ENCODE peak calls at places on chromosomes 2 and 18, in ten cellular contexts. V is H9, C is A549, N is IMR-90, I is H1, E is GM23248, S is PC-9, P is neuronal stem cell, T is SK-N-SH, W is OCI-LY7. R is an unnamed sample.

GRCh38 chr2:9770308-9771100 is 72.8 kb upstream of the TAF1B start:
- DNase-seq in V (peak; percentile 88), W (peak; percentile 51), N (peak; percentile 71), E (peak; percentile 89), P (peak; percentile 63), C (peak; percentile 91), I (peak; percentile 81), S (peak; percentile 52), T (peak; percentile 79), R (peak; percentile 78)

GRCh38 chr2:177812713-177813396 is 259.7 kb downstream of the PDE11A start:
- DNase-seq in W (no peak), N (no peak), E (no peak), P (no peak), S (no peak), T (no peak), I (no peak), V (no peak), C (no peak), R (no peak)

GRCh38 chr2:152062130-152063091 is 36.4 kb downstream of the CACNB4 start:
- DNase-seq in N (peak; percentile 73), I (no peak), T (no peak), P (no peak), W (no peak), E (peak; percentile 92), V (no peak), S (no peak), C (peak; percentile 28), R (peak; percentile 14)

GRCh38 chr2:219496781-219497494 is 1.8 kb upstream of the GMPPA start:
- DNase-seq in P (no peak), S (no peak), T (no peak), N (no peak), W (no peak), V (no peak), I (no peak), C (no peak), E (no peak), R (peak; percentile 44)

GRCh38 chr2:10265328-10266132 is 37.2 kb upstream of the HPCAL1 start:
- DNase-seq in N (no peak), C (no peak), T (no peak), I (no peak), S (no peak), E (peak; percentile 39), P (no peak), W (no peak), V (no peak), R (no peak)

GRCh38 chr2:222033541-222033940 is 265.3 kb downstream of the PAX3 start:
- DNase-seq in I (no peak), P (no peak), N (no peak), C (no peak), E (peak; percentile 20), V (no peak), S (no peak), T (no peak), W (no peak), R (peak; percentile 63)

GRCh38 chr2:157592983-157593382 is 35.7 kb downstream of the ACVR1C start:
- DNase-seq in I (no peak), P (no peak), V (no peak), S (no peak), W (peak; percentile 35), C (no peak), N (peak; percentile 8), E (peak; percentile 43), T (peak; percentile 23), R (peak; percentile 17)

GRCh38 chr2:63192889-63193778 is 142.5 kb downstream of the OTX1 start:
- DNase-seq in C (no peak), E (no peak), W (no peak), V (no peak), N (no peak), S (no peak), T (no peak), P (no peak), I (no peak), R (peak; percentile 9)

GRCh38 chr18:70636991-70637390 is 348.1 kb downstream of the SOCS6 start:
- DNase-seq in E (peak; percentile 26), N (no peak), S (no peak), W (no peak), C (no peak), V (no peak), T (no peak), P (no peak), I (no peak), R (peak; percentile 12)

GRCh38 chr2:60514886-60515407 is 38.5 kb downstream of the BCL11A start:
- DNase-seq in V (peak; percentile 27), N (no peak), W (no peak), T (no peak), I (peak; percentile 47), C (no peak), S (no peak), P (no peak), E (no peak), R (no peak)
- H3K4me2 ChIP-seq in V (no peak overlapping the region), N (no peak overlapping the region), W (no peak overlapping the region), T (peak overlapping the region; percentile 66), I (no peak overlapping the region), C (no peak overlapping the region), S (no peak overlapping the region), P (no peak overlapping the region), E (peak overlapping the region; percentile 83), R (no peak overlapping the region)

GRCh38 chr2:233081731-233082221 is 21.6 kb downstream of the INPP5D start:
- DNase-seq in V (no peak), N (no peak), P (no peak), T (no peak), S (no peak), E (no peak), C (no peak), I (no peak), W (no peak), R (no peak)

GRCh38 chr2:233083782-233084181 is 23.6 kb downstream of the INPP5D start:
- DNase-seq in S (no peak), P (no peak), W (no peak), E (no peak), I (no peak), C (no peak), V (no peak), N (no peak), T (no peak), R (no peak)

GRCh38 chr2:233081232-233081730 is 21.1 kb downstream of the INPP5D start:
- DNase-seq in C (no peak), N (no peak), S (no peak), W (no peak), E (no peak), V (no peak), I (no peak), P (no peak), T (no peak), R (no peak)

GRCh38 chr2:233082934-233083755 is 23.0 kb downstream of the INPP5D start:
- DNase-seq in W (peak; percentile 48), T (no peak), P (no peak), S (no peak), N (no peak), V (no peak), I (no peak), E (no peak), C (no peak), R (no peak)

DNA sequence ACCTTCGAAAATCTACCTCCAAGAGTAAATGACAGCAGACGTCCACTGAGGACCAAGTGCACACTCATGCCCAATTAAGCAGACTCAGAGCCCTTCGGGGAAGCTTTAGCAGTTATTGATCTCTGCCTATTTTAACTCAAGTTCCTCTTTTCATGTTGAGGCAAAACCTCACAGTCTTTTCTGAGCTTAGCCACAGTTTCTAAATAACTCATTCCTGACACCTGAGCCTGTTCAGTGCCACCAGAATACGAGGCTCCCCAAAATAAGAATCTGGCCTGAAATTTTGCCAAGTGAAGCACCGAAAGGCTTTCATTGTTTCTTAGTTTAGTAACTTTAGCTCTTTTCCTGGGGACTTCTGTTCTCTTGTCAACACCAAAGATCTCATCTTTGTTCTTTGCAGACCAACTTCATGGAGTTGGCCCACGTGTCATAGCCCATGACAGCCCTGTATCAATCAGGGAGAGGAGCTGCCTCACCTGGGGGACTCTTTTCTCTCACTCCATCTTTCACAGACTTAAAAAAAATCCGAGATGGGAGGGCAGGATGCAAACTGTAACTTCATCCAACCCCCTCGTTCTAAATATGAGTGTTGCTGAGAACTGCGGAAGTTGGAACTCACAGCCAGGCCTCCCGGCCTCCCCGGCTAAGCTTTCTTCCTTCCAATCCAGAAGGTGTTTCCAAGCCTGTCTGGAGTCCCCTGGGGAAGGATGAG is 22.2 kb downstream of the INPP5D start:
- DNase-seq in I (no peak), C (no peak), W (peak; percentile 68), T (no peak), E (no peak), P (no peak), S (no peak), V (no peak), N (no peak), R (no peak)
- H3K4me2 ChIP-seq in I (no peak overlapping the region), C (no peak overlapping the region), W (peak overlapping the region; percentile 80), T (no peak overlapping the region), E (no peak overlapping the region), P (no peak overlapping the region), S (no peak overlapping the region), V (no peak overlapping the region), N (no peak overlapping the region), R (no peak overlapping the region)

GRCh38 chr2:2705871-2706270 is 374.8 kb upstream of the MYT1L start:
- DNase-seq in W (no peak), V (no peak), T (no peak), E (no peak), N (no peak), C (no peak), I (no peak), P (no peak), S (no peak), R (no peak)
- H3K4me2 ChIP-seq in W (no peak overlapping the region), V (no peak overlapping the region), T (no peak overlapping the region), E (no peak overlapping the region), N (no peak overlapping the region), C (no peak overlapping the region), I (no peak overlapping the region), P (no peak overlapping the region), S (no peak overlapping the region), R (no peak overlapping the region)

DNA sequence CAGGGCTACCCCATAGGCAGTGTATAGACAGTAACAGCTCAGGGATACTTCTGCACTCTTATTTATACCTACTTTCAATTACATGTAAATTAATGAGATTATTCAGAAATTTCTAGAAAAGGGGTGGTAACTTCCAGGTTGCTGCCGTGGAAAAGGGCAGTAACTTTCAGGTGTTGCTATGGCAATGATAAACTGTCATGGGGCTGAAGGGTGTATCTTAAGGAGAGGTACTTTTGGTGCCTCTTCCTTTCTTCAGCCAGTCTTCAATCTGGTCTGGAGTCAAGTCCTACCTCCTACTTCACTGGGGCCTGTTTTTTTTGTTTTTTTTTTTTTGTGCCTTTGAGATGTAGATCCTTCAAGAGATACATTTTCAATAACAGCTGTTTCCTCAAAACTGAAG is 35.2 kb upstream of the DNAJC10 start:
- DNase-seq in T (no peak), C (no peak), S (no peak), P (no peak), N (no peak), E (no peak), W (no peak), V (no peak), I (no peak), R (no peak)
- H3K4me2 ChIP-seq in T (no peak overlapping the region), C (no peak overlapping the region), S (no peak overlapping the region), P (no peak overlapping the region), N (no peak overlapping the region), E (no peak overlapping the region), W (no peak overlapping the region), V (no peak overlapping the region), I (no peak overlapping the region), R (no peak overlapping the region)